ENCODE peak calls at places on chromosome 15, in seven cellular contexts. T, V, W, C, S, Z and Y are unnamed samples.

GRCh38 chr15:76177491-76178040 is 117.8 kb downstream of the TMEM266 start:
- DNase-seq in W (no peak), S (no peak), Z (no peak), V (no peak), T (no peak), C (peak; percentile 77), Y (no peak)

GRCh38 chr15:40436116-40436891 is 4.4 kb upstream of the BAHD1 start:
- DNase-seq in T (peak; percentile 55), Z (no peak), S (peak; percentile 74), W (no peak), V (peak; percentile 78), C (no peak), Y (no peak)

GRCh38 chr15:89101302-89102191 is 13.3 kb downstream of the ABHD2 start:
- DNase-seq in C (peak; percentile 95), S (peak; percentile 80), W (peak; percentile 68), T (peak; percentile 78), Z (peak; percentile 84), V (peak; percentile 50), Y (no peak)

GRCh38 chr15:31083394-31083790 is 18.1 kb downstream of the TRPM1 start:
- DNase-seq in C (no peak), S (no peak), W (peak; percentile 76), Z (no peak), V (peak; percentile 79), T (no peak), Y (peak; percentile 60)

GRCh38 chr15:36948982-36949381 is 151.4 kb downstream of the MEIS2 start:
- DNase-seq in T (no peak), C (no peak), Z (no peak), V (no peak), S (no peak), W (no peak), Y (no peak)

GRCh38 chr15:77045985-77046384 is 24.9 kb downstream of the TSPAN3 start:
- DNase-seq in C (no peak), S (no peak), Z (no peak), W (no peak), V (no peak), T (no peak), Y (no peak)

GRCh38 chr15:50224606-50225005 is 40.9 kb downstream of the HDC start:
- DNase-seq in V (no peak), W (no peak), C (peak; percentile 16), Z (no peak), S (no peak), T (no peak), Y (no peak)

GRCh38 chr15:85456798-85457197 is 76.4 kb downstream of the AKAP13 start:
- DNase-seq in C (no peak), T (no peak), Z (no peak), V (no peak), W (no peak), S (no peak), Y (no peak)

GRCh38 chr15:92714071-92714456 is 58.5 kb upstream of the FAM174B start:
- DNase-seq in T (peak; percentile 33), V (no peak), Z (peak; percentile 30), W (no peak), S (no peak), C (peak; percentile 46), Y (no peak)

GRCh38 chr15:80831606-80832224 is 52.5 kb downstream of the CEMIP start:
- DNase-seq in S (no peak), T (no peak), Z (no peak), C (no peak), V (no peak), W (no peak), Y (no peak)
- H3K4me3 ChIP-seq in S (no peak overlapping the region), T (no peak overlapping the region), Z (no peak overlapping the region), C (no peak overlapping the region), V (no peak overlapping the region), W (no peak overlapping the region), Y (no peak overlapping the region)

DNA sequence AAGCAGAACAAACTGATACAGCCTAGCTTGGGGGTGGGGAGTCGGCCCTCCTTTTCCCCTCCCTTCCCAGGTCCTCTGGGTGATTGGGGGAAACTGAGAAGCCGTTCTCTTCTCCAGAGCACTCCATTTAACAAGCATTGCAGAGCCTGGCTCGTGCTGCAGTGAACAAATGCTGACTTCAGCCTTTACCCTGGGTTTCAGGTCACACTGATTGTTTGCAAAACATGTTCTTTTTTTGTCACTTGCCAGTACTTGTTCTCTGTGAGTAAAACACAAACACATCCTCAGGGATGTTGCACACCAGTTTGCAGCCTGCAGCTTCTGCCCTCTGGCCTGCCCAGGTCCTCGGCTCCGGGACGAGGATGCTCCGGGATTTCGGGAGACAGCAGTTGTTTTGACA is 132.8 kb downstream of the PGPEP1L start:
- DNase-seq in T (no peak), C (peak; percentile 50), V (no peak), Z (no peak), S (no peak), W (no peak), Y (no peak)
- H3K4me3 ChIP-seq in T (no peak overlapping the region), C (no peak overlapping the region), V (no peak overlapping the region), Z (peak overlapping the region; percentile 41), S (no peak overlapping the region), W (no peak overlapping the region), Y (no peak overlapping the region)

GRCh38 chr15:65374831-65375401 is 2.9 kb downstream of the IGDCC3 start:
- DNase-seq in T (no peak), W (no peak), S (no peak), V (no peak), C (no peak), Z (no peak), Y (no peak)
- H3K4me3 ChIP-seq in T (no peak overlapping the region), W (no peak overlapping the region), S (no peak overlapping the region), V (no peak overlapping the region), C (no peak overlapping the region), Z (no peak overlapping the region), Y (no peak overlapping the region)

GRCh38 chr15:74616020-74616939 is 644 bp downstream of the CLK3 start:
- DNase-seq in S (peak; percentile 88), Z (no peak), V (peak; percentile 92), W (peak; percentile 87), T (peak; percentile 86), C (peak; percentile 52), Y (peak; percentile 71)

GRCh38 chr15:74613953-74614743 is 1.5 kb upstream of the CLK3 start:
- DNase-seq in C (no peak), T (no peak), V (no peak), W (no peak), Z (no peak), S (no peak), Y (no peak)

GRCh38 chr15:74613089-74613952 is 2.3 kb upstream of the CLK3 start:
- DNase-seq in Z (no peak), S (no peak), C (no peak), T (peak; percentile 25), V (no peak), W (no peak), Y (no peak)

GRCh38 chr15:74615313-74616019 is at the start of gene CLK3:
- DNase-seq in Z (peak; percentile 45), C (peak; percentile 93), S (peak; percentile 98), W (peak; percentile 98), V (peak; percentile 97), T (peak; percentile 98), Y (peak; percentile 88)

DNA sequence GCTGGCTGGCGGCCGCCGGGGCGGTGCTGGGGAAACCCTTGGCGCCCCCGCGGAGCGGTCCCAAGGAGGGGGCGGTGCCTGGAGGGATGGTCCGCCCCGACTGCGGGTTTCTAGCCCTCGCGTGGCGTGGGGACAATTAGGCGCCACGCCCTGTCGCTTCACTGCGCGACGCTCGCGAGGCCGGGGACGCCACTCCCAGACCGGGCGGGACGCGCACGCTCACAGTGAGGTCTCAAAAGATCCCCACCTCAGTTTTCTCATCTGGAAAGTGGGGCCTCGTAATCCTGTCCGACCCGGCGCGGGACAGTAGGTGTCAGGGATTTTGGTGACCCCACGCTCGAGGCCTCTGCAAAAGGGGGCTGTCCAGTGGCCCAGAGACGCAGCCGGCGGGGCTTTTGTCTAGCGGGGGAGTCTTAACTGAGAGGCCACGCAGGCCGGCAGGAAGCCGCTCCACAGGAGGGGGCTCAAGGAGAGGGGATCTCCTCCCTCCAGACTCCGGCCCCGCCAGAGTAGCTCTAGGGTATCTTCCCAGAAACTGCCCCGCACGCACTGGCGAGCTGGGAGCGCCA is 808 bp upstream of the CLK3 start:
- DNase-seq in T (peak; percentile 93), V (peak; percentile 88), Z (no peak), W (peak; percentile 84), C (peak; percentile 65), S (peak; percentile 91), Y (peak; percentile 75)
- H3K4me3 ChIP-seq in T (peak overlapping the region; percentile 92), V (peak overlapping the region; percentile 99), Z (peak overlapping the region; percentile 94), W (peak overlapping the region; percentile 93), C (peak overlapping the region; percentile 95), S (peak overlapping the region; percentile 91), Y (peak overlapping the region; percentile 83)

GRCh38 chr15:29656636-29657475 is 165.4 kb downstream of the TJP1 start:
- DNase-seq in Z (no peak), C (no peak), V (no peak), W (no peak), T (peak; percentile 84), S (no peak), Y (no peak)
- H3K4me3 ChIP-seq in Z (no peak overlapping the region), C (no peak overlapping the region), V (no peak overlapping the region), W (no peak overlapping the region), T (no peak overlapping the region), S (no peak overlapping the region), Y (no peak overlapping the region)

DNA sequence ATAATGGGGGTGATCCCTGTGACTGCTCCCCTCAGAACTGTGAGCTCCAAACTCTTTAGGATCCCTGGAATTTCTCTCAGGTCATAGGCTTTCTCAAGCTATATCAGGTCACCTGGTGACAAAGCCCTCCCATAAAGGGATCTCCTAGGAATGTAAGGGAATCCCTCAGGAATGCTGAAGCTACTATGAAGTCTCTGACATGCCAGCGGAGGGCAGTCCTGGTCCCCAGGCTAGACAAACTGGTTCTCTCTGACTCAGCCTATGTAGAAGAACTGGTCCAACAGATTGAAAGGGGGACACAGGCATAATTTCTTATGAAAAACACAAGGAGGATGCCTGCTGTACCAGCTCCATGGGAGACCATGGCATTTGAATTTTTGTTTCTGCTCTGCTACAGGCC is 6.7 kb downstream of the LPCAT4 start:
- DNase-seq in Z (no peak), C (no peak), S (no peak), W (no peak), V (no peak), T (peak; percentile 65), Y (no peak)
- H3K4me3 ChIP-seq in Z (no peak overlapping the region), C (no peak overlapping the region), S (no peak overlapping the region), W (no peak overlapping the region), V (no peak overlapping the region), T (no peak overlapping the region), Y (no peak overlapping the region)

DNA sequence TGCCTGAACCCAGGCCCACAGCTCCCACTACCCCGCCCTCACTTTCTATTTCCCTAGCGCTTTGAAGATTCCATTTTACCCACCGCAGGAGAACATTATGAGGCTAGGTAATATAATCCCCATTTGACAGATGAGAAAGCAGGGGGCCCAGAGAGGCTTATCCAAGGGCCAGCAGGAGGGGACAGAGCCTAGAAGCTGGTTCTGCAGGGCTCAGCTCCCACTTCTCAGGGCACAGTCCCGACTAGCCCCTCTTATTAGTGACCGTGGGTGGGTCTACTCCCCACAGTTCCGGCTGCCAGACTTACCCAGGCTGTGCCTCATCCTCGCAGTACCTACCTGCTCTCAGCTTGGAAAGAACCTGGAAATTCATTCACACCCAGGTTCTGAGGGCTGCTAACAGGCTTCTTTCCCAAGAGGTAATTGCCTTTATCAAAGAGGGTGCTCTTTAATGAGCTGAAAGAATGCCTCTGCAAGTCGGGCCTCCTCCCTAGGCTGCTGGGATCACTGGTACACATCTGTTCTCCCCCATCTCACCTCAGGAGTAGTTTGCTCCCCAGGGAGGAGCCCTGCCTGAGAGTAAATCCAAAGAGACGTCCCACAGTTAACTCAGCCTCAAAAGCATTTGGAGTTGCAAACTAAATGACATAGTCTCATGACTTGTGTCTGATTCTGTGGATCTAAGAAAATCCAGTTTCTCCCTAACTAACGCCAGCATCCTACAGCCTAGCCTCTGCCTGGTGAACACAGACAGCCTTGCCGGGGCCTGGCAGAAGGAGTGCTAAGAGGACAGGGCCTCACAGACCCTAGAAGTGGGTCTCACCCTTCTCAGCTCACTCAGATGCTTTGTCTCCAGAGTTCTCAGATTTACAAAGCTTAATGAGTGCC is 125.0 kb downstream of the CHSY1 start:
- DNase-seq in Z (no peak), W (no peak), T (no peak), V (no peak), S (no peak), C (peak; percentile 78), Y (peak; percentile 19)
- H3K4me3 ChIP-seq in Z (no peak overlapping the region), W (no peak overlapping the region), T (no peak overlapping the region), V (no peak overlapping the region), S (no peak overlapping the region), C (no peak overlapping the region), Y (peak overlapping the region; percentile 16)